ENCODE peak calls at places on chromosomes 1 and 21, in eight cellular contexts. H is activated naive CD4-positive, alpha-beta T cell treated with Interleukin-2 at 50 U/mL for 16 hours; Y is H54; D is lower leg skin; Z is mucosa of descending colon; C is endothelial cell; B is OCI-LY7; E is retina. X is an unnamed sample.

GRCh38 chr1:18407166-18408045 is 73.3 kb upstream of the KLHDC7A start:
- DNase-seq in B (no peak), Z (no peak), Y (no peak), D (no peak), C (no peak), H (no peak), E (no peak), X (no peak)

GRCh38 chr1:100387644-100388350 is 35.5 kb downstream of the CDC14A start:
- DNase-seq in B (no peak), Z (no peak), Y (no peak), H (no peak), E (no peak), C (no peak), D (no peak), X (no peak)

GRCh38 chr1:164592634-164593033 is 33.6 kb downstream of the PBX1 start:
- DNase-seq in D (no peak), Y (no peak), H (no peak), E (no peak), B (no peak), C (no peak), Z (no peak), X (no peak)

GRCh38 chr1:61067446-61067845 is 14.9 kb upstream of the NFIA start:
- DNase-seq in Z (no peak), B (no peak), D (no peak), E (no peak), Y (no peak), H (no peak), C (no peak), X (no peak)

GRCh38 chr1:6889875-6890480 is 104.7 kb downstream of the CAMTA1 start:
- DNase-seq in Z (no peak), H (peak), E (peak), D (peak), B (peak), C (peak), Y (peak), X (peak)

GRCh38 chr1:12617901-12618660 is at the start of gene DHRS3:
- DNase-seq in B (no peak), E (peak), Y (no peak), H (peak), C (peak), D (peak), Z (peak), X (peak)

GRCh38 chr1:3012511-3013291 is 8.6 kb upstream of the ACTRT2 start:
- DNase-seq in Z (peak), D (no peak), Y (peak), C (peak), B (peak), H (peak), E (peak), X (peak)

GRCh38 chr21:42523941-42524340 is 10.3 kb downstream of the SLC37A1 start:
- DNase-seq in C (no peak), Y (no peak), Z (no peak), B (no peak), H (no peak), E (no peak), D (no peak), X (no peak)

GRCh38 chr21:42317826-42318746 is 2.9 kb upstream of the TFF3 start:
- DNase-seq in D (no peak), B (no peak), H (no peak), C (no peak), E (no peak), Y (no peak), Z (no peak), X (peak)

GRCh38 chr1:102186541-102186940 is 189.8 kb upstream of the OLFM3 start:
- DNase-seq in E (no peak), B (no peak), H (no peak), Z (no peak), C (no peak), Y (no peak), D (no peak), X (no peak)

GRCh38 chr1:91741301-91741700 is 144.7 kb downstream of the TGFBR3 start:
- DNase-seq in H (no peak), C (no peak), E (no peak), B (no peak), Z (no peak), Y (no peak), D (no peak), X (no peak)

GRCh38 chr1:228543396-228543795 is 56.2 kb downstream of the RNF187 start:
- DNase-seq in D (no peak), E (no peak), Z (no peak), C (no peak), Y (no peak), B (no peak), H (no peak), X (no peak)

GRCh38 chr1:160340866-160341265 is 2.2 kb downstream of the COPA start:
- DNase-seq in B (no peak), Y (no peak), C (no peak), D (no peak), E (no peak), Z (no peak), H (no peak), X (no peak)

GRCh38 chr21:15752763-15753407 is 23.1 kb downstream of the USP25 start:
- DNase-seq in E (no peak), Y (no peak), C (no peak), Z (no peak), D (no peak), B (no peak), H (no peak), X (no peak)

GRCh38 chr1:171868217-171868616 is 26.9 kb downstream of the DNM3 start:
- DNase-seq in Z (no peak), D (no peak), Y (no peak), E (no peak), C (no peak), H (no peak), B (no peak), X (no peak)

GRCh38 chr1:63112155-63112914 is 210.0 kb upstream of the FOXD3 start:
- DNase-seq in H (no peak), B (no peak), C (no peak), Y (peak), Z (no peak), E (no peak), D (no peak), X (no peak)

GRCh38 chr1:111448482-111448917 is 556 bp downstream of the WDR77 start:
- DNase-seq in B (peak), Z (no peak), Y (no peak), C (no peak), D (no peak), H (peak), E (peak), X (no peak)

GRCh38 chr1:227774721-227775665 is 39.8 kb downstream of the SNAP47 start:
- DNase-seq in D (no peak), Y (no peak), E (peak), C (no peak), H (no peak), B (no peak), Z (peak), X (no peak)

GRCh38 chr1:64745986-64746940 is 1.4 kb downstream of the RAVER2 start:
- DNase-seq in C (no peak), Y (no peak), H (no peak), Z (no peak), B (no peak), E (no peak), D (no peak), X (no peak)

GRCh38 chr1:15001317-15001900 is 152.1 kb upstream of the TMEM51 start:
- DNase-seq in C (no peak), Z (no peak), E (no peak), D (no peak), H (no peak), B (no peak), Y (no peak), X (no peak)

X was measured in D341Med.